ENCODE peak calls at places on chromosomes 3 and 15, in six cellular contexts. V is kidney tubule cell, T is thoracic aorta, G is body of pancreas, K is esophagus squamous epithelium, Z is progenitor cell of endocrine pancreas. H is an unnamed sample.

GRCh38 chr3:165462616-165463334 is 266.6 kb upstream of the SLITRK3 start:
- DNase-seq in V (no peak), T (no peak), G (no peak), K (no peak), Z (no peak), H (no peak)

GRCh38 chr3:12882336-12883310 is 41.3 kb upstream of the RPL32 start:
- DNase-seq in V (no peak), T (no peak), G (no peak), K (no peak), Z (no peak), H (no peak)

GRCh38 chr15:67549736-67550135 is 7.2 kb downstream of the MAP2K5 start:
- DNase-seq in V (no peak), T (no peak), G (no peak), K (no peak), Z (no peak), H (no peak)

GRCh38 chr15:99613887-99614642 is 48.3 kb downstream of the MEF2A start:
- DNase-seq in V (peak), T (no peak), G (no peak), K (no peak), Z (no peak), H (peak)

GRCh38 chr3:99810403-99810802 is 7.3 kb upstream of the CMSS1 start:
- DNase-seq in V (no peak), T (no peak), G (no peak), K (no peak), Z (no peak), H (no peak)

GRCh38 chr3:61600195-61600594 is 38.8 kb downstream of the PTPRG start:
- DNase-seq in V (no peak), T (no peak), G (no peak), K (no peak), Z (no peak), H (peak)

GRCh38 chr3:123678108-123678511 is 93.3 kb upstream of the HACD2 start:
- DNase-seq in V (peak), T (no peak), G (peak), K (no peak), Z (no peak), H (peak)

GRCh38 chr3:110243081-110243480 is 828.5 kb upstream of the NECTIN3 start:
- DNase-seq in V (no peak), T (no peak), G (no peak), K (no peak), Z (no peak), H (peak)

GRCh38 chr3:39250116-39250747 is 29.6 kb downstream of the CX3CR1 start:
- DNase-seq in V (no peak), T (no peak), G (peak), K (no peak), Z (no peak), H (no peak)

GRCh38 chr3:45623434-45623833 is 28.9 kb downstream of the LIMD1 start:
- DNase-seq in V (no peak), T (no peak), G (no peak), K (no peak), Z (no peak), H (no peak)

GRCh38 chr3:72907851-72908620 is 20.2 kb downstream of the GXYLT2 start:
- DNase-seq in V (peak), T (peak), G (peak), K (no peak), Z (no peak), H (peak)

GRCh38 chr3:143120716-143121239 is 1.2 kb downstream of the CHST2 start:
- DNase-seq in V (peak), T (no peak), G (peak), K (no peak), Z (peak), H (peak)

GRCh38 chr15:63344737-63345390 is 36.8 kb downstream of the CA12 start:
- DNase-seq in V (no peak), T (no peak), G (no peak), K (no peak), Z (no peak), H (peak)

GRCh38 chr3:66948041-66948440 is 50.1 kb upstream of the KBTBD8 start:
- DNase-seq in V (no peak), T (no peak), G (no peak), K (no peak), Z (no peak), H (no peak)

GRCh38 chr3:62143843-62144450 is 229.4 kb downstream of the FEZF2 start:
- DNase-seq in V (no peak), T (no peak), G (no peak), K (no peak), Z (no peak), H (no peak)

GRCh38 chr3:151553873-151554272 is 93.0 kb upstream of the IGSF10 start:
- DNase-seq in V (no peak), T (no peak), G (peak), K (no peak), Z (no peak), H (no peak)

GRCh38 chr3:134302674-134303073 is 52.0 kb upstream of the RYK start:
- DNase-seq in V (no peak), T (no peak), G (no peak), K (no peak), Z (no peak), H (no peak)

GRCh38 chr3:171950373-171950772 is 89.0 kb upstream of the FNDC3B start:
- DNase-seq in V (peak), T (no peak), G (no peak), K (no peak), Z (no peak), H (peak)

GRCh38 chr3:157405457-157405856 is 31.2 kb upstream of the PTX3 start:
- DNase-seq in V (peak), T (no peak), G (no peak), K (no peak), Z (no peak), H (no peak)

GRCh38 chr3:43455233-43455632 is 166.6 kb downstream of the ANO10 start:
- DNase-seq in V (peak), T (no peak), G (peak), K (no peak), Z (no peak), H (peak)

GRCh38 chr3:150367771-150368170 is 40.3 kb upstream of the TSC22D2 start:
- DNase-seq in V (no peak), T (no peak), G (no peak), K (no peak), Z (no peak), H (no peak)

GRCh38 chr3:12954891-12955650 is 113.7 kb upstream of the RPL32 start:
- DNase-seq in V (no peak), T (peak), G (peak), K (no peak), Z (no peak), H (no peak)

GRCh38 chr3:8201886-8202285 is 299.7 kb upstream of the LMCD1 start:
- DNase-seq in V (peak), T (no peak), G (peak), K (no peak), Z (no peak), H (no peak)

GRCh38 chr3:150059241-150059640 is 88.5 kb upstream of the PFN2 start:
- DNase-seq in V (no peak), T (no peak), G (no peak), K (no peak), Z (no peak), H (no peak)

H was measured in HCEC 1CT.